ENCODE peak calls at places on chromosomes 2 and 18, in ten cellular contexts. J is GM12878, D is neuronal stem cell, R is GM23248, N is mucosa of descending colon, Y is adipocyte, W is H1, M is AG04450, U is endodermal cell, P is uterus. X is an unnamed sample.

GRCh38 chr2:71937401-71937800 is 210.3 kb downstream of the CYP26B1 start:
- DNase-seq in J (no peak), D (no peak), M (no peak), U (peak; percentile 48), R (no peak), W (no peak), P (no peak), Y (no peak), N (no peak), X (no peak)

GRCh38 chr2:20093263-20094141 is 42.1 kb upstream of the LAPTM4A start:
- DNase-seq in N (peak; percentile 71), M (peak; percentile 37), R (peak; percentile 90), U (peak; percentile 91), P (peak; percentile 70), J (no peak), Y (peak; percentile 95), D (no peak), W (peak; percentile 59), X (peak; percentile 61)

GRCh38 chr2:239394978-239395377 is 5.8 kb downstream of the HDAC4 start:
- DNase-seq in R (no peak), N (no peak), J (no peak), M (no peak), U (peak; percentile 17), P (no peak), Y (no peak), D (no peak), W (no peak), X (no peak)

GRCh38 chr18:24009651-24010333 is 4.8 kb upstream of the TTC39C start:
- DNase-seq in U (no peak), N (no peak), W (no peak), P (no peak), M (no peak), J (peak; percentile 74), D (no peak), Y (no peak), R (no peak), X (no peak)

GRCh38 chr2:121220995-121221394 is 64.0 kb downstream of the TFCP2L1 start:
- DNase-seq in Y (no peak), J (no peak), W (no peak), U (no peak), N (no peak), M (no peak), P (no peak), R (peak; percentile 20), D (no peak), X (no peak)

GRCh38 chr2:84958135-84959044 is 12.6 kb upstream of the KCMF1 start:
- DNase-seq in D (peak; percentile 92), W (peak; percentile 78), M (peak; percentile 70), N (no peak), R (peak; percentile 92), U (peak; percentile 97), Y (peak; percentile 71), P (no peak), J (no peak), X (no peak)

GRCh38 chr2:229342376-229342775 is 71.3 kb upstream of the PID1 start:
- DNase-seq in R (peak; percentile 36), N (peak; percentile 47), P (peak; percentile 33), W (peak; percentile 89), Y (peak; percentile 32), U (peak; percentile 94), D (peak; percentile 36), M (no peak), J (no peak), X (peak; percentile 79)

GRCh38 chr2:228927028-228928010 is 343.8 kb downstream of the PID1 start:
- DNase-seq in J (no peak), P (no peak), U (no peak), M (no peak), D (no peak), N (no peak), W (no peak), R (no peak), Y (peak; percentile 46), X (no peak)

GRCh38 chr2:239152239-239152915 is 248.4 kb downstream of the HDAC4 start:
- DNase-seq in P (peak; percentile 50), M (no peak), J (no peak), D (no peak), N (peak; percentile 15), R (no peak), W (no peak), Y (no peak), U (peak; percentile 42), X (peak; percentile 67)

GRCh38 chr2:134133622-134134312 is 120.1 kb upstream of the MGAT5 start:
- DNase-seq in R (no peak), J (no peak), Y (no peak), N (no peak), U (no peak), D (no peak), M (no peak), P (no peak), W (no peak), X (no peak)
- H3K4me3 ChIP-seq in R (no peak overlapping the region), J (no peak overlapping the region), Y (no peak overlapping the region), N (no peak overlapping the region), U (no peak overlapping the region), D (no peak overlapping the region), M (no peak overlapping the region), P (no peak overlapping the region), W (no peak overlapping the region), X (no peak overlapping the region)

GRCh38 chr18:31102020-31102684 is at the start of gene DSC2:
- DNase-seq in P (no peak), J (no peak), D (peak; percentile 54), W (peak; percentile 79), N (peak; percentile 91), R (no peak), M (no peak), U (peak; percentile 90), Y (no peak), X (peak; percentile 55)
- H3K4me3 ChIP-seq in P (peak within 1 kb of the TSS; percentile 31), J (peak within 1 kb of the TSS; percentile 50), D (peak within 1 kb of the TSS; percentile 64), W (peak within 1 kb of the TSS; percentile 76), N (peak within 1 kb of the TSS; percentile 66), R (no peak within 1 kb of the TSS), M (no peak within 1 kb of the TSS), U (peak within 1 kb of the TSS; percentile 92), Y (peak within 1 kb of the TSS; percentile 33), X (no peak within 1 kb of the TSS)

DNA sequence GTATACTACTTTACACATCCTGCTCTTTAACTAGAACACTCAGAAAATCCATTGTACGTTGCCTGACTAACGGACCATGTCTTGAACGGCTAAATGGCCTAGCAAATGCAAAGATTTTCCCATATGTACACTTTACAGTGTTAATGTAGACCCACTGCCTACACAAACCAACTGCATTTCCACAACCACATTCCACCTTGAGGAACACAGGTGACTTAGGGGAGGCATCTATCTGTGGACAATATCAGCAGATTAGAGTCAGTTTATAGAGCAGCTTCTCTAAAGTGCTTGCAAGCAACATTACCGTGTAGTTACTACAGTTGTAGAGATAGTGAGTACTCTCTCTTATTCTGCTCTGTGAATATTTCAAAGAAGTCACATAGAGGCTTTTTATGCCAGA is 139.6 kb downstream of the TCF4 start:
- DNase-seq in W (no peak), Y (no peak), M (no peak), J (no peak), N (no peak), P (no peak), U (no peak), R (no peak), D (no peak), X (no peak)
- H3K4me3 ChIP-seq in W (no peak overlapping the region), Y (no peak overlapping the region), M (no peak overlapping the region), J (no peak overlapping the region), N (no peak overlapping the region), P (no peak overlapping the region), U (no peak overlapping the region), R (no peak overlapping the region), D (no peak overlapping the region), X (no peak overlapping the region)

GRCh38 chr18:50558157-50558556 is 1.7 kb upstream of the MAPK4 start:
- DNase-seq in D (no peak), Y (no peak), N (no peak), J (no peak), P (no peak), M (no peak), R (no peak), W (no peak), U (no peak), X (no peak)

GRCh38 chr18:50560681-50561629 is 1.1 kb downstream of the MAPK4 start:
- DNase-seq in R (no peak), J (no peak), P (no peak), U (peak; percentile 77), D (peak; percentile 12), M (no peak), N (peak; percentile 23), Y (peak; percentile 1), W (peak; percentile 73), X (no peak)

GRCh38 chr18:50562686-50563085 is 2.8 kb downstream of the MAPK4 start:
- DNase-seq in W (no peak), R (no peak), Y (no peak), N (no peak), P (no peak), J (no peak), M (no peak), U (no peak), D (no peak), X (no peak)

GRCh38 chr18:50559750-50560680 is at the start of gene MAPK4:
- DNase-seq in R (peak; percentile 41), Y (peak; percentile 51), J (no peak), W (peak; percentile 64), U (peak; percentile 85), N (peak; percentile 63), P (peak; percentile 18), D (peak; percentile 48), M (no peak), X (peak; percentile 83)

DNA sequence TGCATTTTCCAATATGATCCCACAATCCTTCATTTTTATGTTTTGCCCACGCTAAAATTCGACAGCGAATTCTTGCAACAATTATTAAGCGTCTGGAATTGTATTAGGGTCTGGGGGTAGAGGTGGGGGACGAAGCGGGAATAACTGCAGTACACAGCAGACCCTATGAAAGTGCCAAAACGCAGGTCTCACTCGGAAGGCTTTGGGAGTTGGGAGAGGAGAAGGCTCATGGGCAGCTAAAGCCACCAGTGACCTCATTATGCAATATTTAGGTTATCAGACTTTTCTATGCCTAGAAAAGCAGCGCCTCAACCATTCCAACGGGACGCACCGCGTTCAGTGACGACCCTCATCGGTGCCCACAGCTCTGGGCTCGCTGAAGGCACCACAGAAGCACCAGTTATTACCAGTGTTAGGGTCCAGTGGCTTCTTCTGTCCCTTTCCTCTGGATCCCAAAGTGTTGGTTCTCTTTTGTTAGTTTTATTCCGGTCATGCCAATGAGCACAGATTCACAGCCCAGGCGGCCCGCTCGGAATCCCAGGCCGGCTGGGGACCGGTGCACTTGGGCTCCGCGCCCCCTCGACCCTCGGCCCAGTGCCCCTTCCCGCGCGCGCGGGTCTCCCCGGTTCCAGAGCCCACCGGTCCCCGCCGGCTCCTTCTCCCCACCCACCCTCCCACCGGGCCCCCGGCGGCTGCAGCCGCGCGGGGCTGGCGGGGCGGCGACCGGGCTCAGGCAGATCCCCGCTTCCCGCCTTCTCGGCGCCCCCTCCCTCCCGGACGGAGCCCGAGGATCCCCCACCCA is 738 bp upstream of the MAPK4 start:
- DNase-seq in D (peak; percentile 18), J (no peak), Y (no peak), U (no peak), N (no peak), W (peak; percentile 54), M (no peak), R (no peak), P (no peak), X (no peak)
- H3K4me3 ChIP-seq in D (peak overlapping the region; percentile 66), J (no peak overlapping the region), Y (no peak overlapping the region), U (no peak overlapping the region), N (no peak overlapping the region), W (peak overlapping the region; percentile 69), M (no peak overlapping the region), R (no peak overlapping the region), P (peak overlapping the region; percentile 61), X (peak overlapping the region; percentile 31)

GRCh38 chr2:99066602-99067001 is 74.9 kb upstream of the C2orf15 start:
- DNase-seq in M (peak; percentile 45), J (peak; percentile 64), R (peak; percentile 63), D (peak; percentile 1), P (no peak), N (no peak), Y (peak; percentile 69), W (no peak), U (peak; percentile 54), X (no peak)
- H3K4me3 ChIP-seq in M (no peak overlapping the region), J (peak overlapping the region; percentile 21), R (no peak overlapping the region), D (no peak overlapping the region), P (no peak overlapping the region), N (no peak overlapping the region), Y (no peak overlapping the region), W (no peak overlapping the region), U (no peak overlapping the region), X (no peak overlapping the region)

GRCh38 chr2:197793456-197793855 is 8.3 kb upstream of the BOLL start:
- DNase-seq in N (no peak), Y (no peak), W (no peak), M (no peak), P (no peak), D (no peak), R (no peak), U (no peak), J (no peak), X (no peak)
- H3K4me3 ChIP-seq in N (no peak overlapping the region), Y (no peak overlapping the region), W (no peak overlapping the region), M (no peak overlapping the region), P (no peak overlapping the region), D (no peak overlapping the region), R (no peak overlapping the region), U (no peak overlapping the region), J (no peak overlapping the region), X (no peak overlapping the region)